ENCODE peak calls at places on chromosome 13, in eight cellular contexts. Z is spleen, K is tibial nerve, U is ovary, A is Peyer's patch, S is stomach, O is body of pancreas, M is heart left ventricle. Q is an unnamed sample.
A peak's percentile ranks its signal among the peaks of the same experiment; 100 is the strongest.

GRCh38 chr13:75934889-75935288 is 298.8 kb downstream of the LMO7 start:
- DNase-seq in Z (no peak), K (no peak), U (no peak), A (no peak), S (no peak), O (no peak), M (no peak), Q (no peak)

GRCh38 chr13:33690321-33690720 is 127.6 kb upstream of the RFC3 start:
- DNase-seq in Z (no peak), K (no peak), U (no peak), A (no peak), S (no peak), O (no peak), M (no peak), Q (no peak)

GRCh38 chr13:64723735-64724134 is 2506.4 kb downstream of the PCDH9 start:
- DNase-seq in Z (no peak), K (no peak), U (no peak), A (no peak), S (no peak), O (no peak), M (no peak), Q (no peak)

GRCh38 chr13:50170447-50171037 is 155.3 kb downstream of the KCNRG start:
- DNase-seq in Z (no peak), K (no peak), U (no peak), A (no peak), S (no peak), O (no peak), M (no peak), Q (no peak)

GRCh38 chr13:64810701-64811258 is 2419.4 kb downstream of the PCDH9 start:
- DNase-seq in Z (no peak), K (no peak), U (no peak), A (no peak), S (no peak), O (no peak), M (no peak), Q (no peak)

GRCh38 chr13:59861676-59862075 is 302.1 kb downstream of the DIAPH3 start:
- DNase-seq in Z (no peak), K (no peak), U (no peak), A (no peak), S (no peak), O (no peak), M (no peak), Q (no peak)

GRCh38 chr13:112686987-112687386 is 2.9 kb upstream of the ATP11A start:
- DNase-seq in Z (no peak), K (no peak), U (no peak), A (peak; percentile 3), S (peak; percentile 10), O (no peak), M (no peak), Q (no peak)

GRCh38 chr13:45490068-45490467 is 25.3 kb downstream of the COG3 start:
- DNase-seq in Z (no peak), K (no peak), U (no peak), A (no peak), S (no peak), O (no peak), M (no peak), Q (no peak)

GRCh38 chr13:66087149-66087780 is 1142.9 kb downstream of the PCDH9 start:
- DNase-seq in Z (no peak), K (no peak), U (no peak), A (no peak), S (no peak), O (no peak), M (no peak), Q (no peak)

GRCh38 chr13:20696073-20696472 is 7.4 kb upstream of the IL17D start:
- DNase-seq in Z (no peak), K (no peak), U (no peak), A (no peak), S (no peak), O (no peak), M (no peak), Q (no peak)

GRCh38 chr13:74641586-74641985 is 507.4 kb upstream of the KLF12 start:
- DNase-seq in Z (no peak), K (no peak), U (no peak), A (no peak), S (no peak), O (no peak), M (no peak), Q (peak; percentile 61)

GRCh38 chr13:101529419-101529818 is 76.9 kb downstream of the ITGBL1 start:
- DNase-seq in Z (no peak), K (no peak), U (no peak), A (no peak), S (no peak), O (no peak), M (no peak), Q (no peak)

DNA sequence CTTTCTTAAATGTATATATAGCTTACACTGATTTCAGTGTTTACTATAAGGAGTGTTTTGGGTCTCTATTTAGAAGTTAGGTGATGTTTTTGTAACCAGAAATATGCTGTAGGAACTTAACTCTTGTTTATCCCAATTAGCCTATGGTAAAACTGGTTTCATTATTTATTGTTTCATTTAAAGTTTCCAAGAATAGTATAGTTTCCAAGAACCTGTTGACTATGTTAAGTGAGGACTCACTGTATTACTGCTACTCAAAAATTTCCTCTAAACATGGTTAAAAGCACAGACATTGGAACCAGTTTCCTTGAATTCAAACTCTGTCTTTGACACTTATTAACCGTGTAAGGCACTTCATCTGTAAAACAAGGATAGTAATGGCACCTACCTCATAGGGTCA is 187.4 kb downstream of the RGCC start:
- DNase-seq in Z (no peak), K (no peak), U (no peak), A (no peak), S (no peak), O (no peak), M (no peak), Q (no peak)
- TF ChIP-seq POLR2A in Z (no peak), K (no peak), U (no peak), A (no peak), S (no peak), O (no peak), M (no peak), Q (no peak)

DNA sequence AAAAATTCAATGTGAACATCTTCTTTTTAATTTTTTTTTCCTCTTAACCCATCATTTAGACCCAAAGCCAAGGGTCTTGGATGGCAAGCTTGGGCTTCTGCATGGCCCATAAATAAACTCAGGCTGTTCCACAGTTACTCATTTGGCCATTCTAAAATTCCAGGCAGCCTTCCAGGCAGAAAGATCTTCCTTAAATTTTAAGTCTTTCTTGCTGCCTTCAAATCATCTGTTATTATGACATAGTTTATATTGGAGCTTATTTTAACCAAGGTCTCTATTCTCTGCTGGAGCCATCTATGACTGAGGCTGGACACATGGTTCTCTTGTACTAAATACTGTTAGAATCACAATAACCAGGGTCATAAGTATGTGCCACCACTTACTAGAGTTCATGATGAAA is 317.3 kb upstream of the MAB21L1 start:
- DNase-seq in Z (no peak), K (no peak), U (no peak), A (no peak), S (no peak), O (no peak), M (no peak), Q (no peak)
- H3K27ac ChIP-seq in Z (no peak overlapping the region), K (no peak overlapping the region), U (no peak overlapping the region), A (peak overlapping the region; percentile 1), S (no peak overlapping the region), O (no peak overlapping the region), M (no peak overlapping the region), Q (no peak overlapping the region)

DNA sequence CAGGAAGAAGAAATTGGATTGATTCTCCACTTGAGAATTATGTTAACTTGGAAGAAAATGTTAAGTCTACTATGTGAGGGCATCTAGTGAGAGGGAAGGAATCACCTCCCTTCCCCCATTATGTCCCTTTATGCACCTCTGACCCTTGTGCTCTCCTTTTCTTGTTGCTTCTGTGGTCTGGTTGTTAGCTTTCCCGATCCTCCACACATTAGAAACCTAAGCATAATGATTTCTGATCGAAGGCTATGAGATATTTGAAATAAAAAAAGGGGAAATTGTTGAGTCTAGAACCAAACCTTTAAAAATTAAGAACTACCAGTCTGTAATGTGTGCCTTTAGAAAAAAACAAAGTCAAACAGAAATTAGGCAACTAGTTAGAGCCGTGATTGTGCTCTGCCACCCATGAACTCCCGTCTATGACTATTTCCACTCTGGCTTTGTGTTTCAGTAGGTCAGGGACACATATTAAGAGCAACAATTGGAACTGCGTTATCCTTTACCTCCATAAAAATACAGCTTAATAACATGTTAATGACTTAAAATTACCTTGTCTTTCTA is 463 bp upstream of the GPC6 start:
- DNase-seq in Z (no peak), K (no peak), U (no peak), A (no peak), S (no peak), O (no peak), M (no peak), Q (no peak)
- TF ChIP-seq POLR2A in Z (no peak), K (no peak), U (no peak), A (no peak), S (no peak), O (no peak), M (no peak), Q (no peak)

GRCh38 chr13:27587083-27587482 is 33.2 kb downstream of the LNX2 start:
- DNase-seq in Z (no peak), K (no peak), U (no peak), A (no peak), S (no peak), O (no peak), M (no peak), Q (no peak)
- H3K27ac ChIP-seq in Z (no peak overlapping the region), K (no peak overlapping the region), U (no peak overlapping the region), A (no peak overlapping the region), S (no peak overlapping the region), O (no peak overlapping the region), M (no peak overlapping the region), Q (no peak overlapping the region)

DNA sequence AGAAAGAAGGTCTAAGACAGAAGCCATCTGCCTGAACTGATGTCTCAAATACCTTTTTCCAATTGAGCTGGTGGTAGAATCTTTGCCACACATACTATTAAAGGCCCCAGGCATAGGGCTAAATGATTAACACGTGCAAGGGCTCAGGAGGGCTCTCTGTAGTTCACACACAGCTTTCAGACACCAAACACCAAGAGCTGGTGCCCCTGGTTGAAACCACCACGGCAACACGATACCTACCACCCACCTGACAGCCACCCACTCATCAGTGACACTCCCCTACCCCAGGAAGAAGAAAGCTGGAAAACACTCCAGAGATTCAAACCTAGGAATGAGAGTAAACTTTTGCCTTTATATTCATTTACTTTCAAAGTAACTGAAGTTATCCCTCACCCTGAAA is 26.8 kb downstream of the IRS2 start:
- DNase-seq in Z (no peak), K (no peak), U (no peak), A (no peak), S (no peak), O (no peak), M (no peak), Q (no peak)
- TF ChIP-seq POLR2A in Z (no peak), K (no peak), U (no peak), A (no peak), S (no peak), O (no peak), M (no peak), Q (no peak)